ENCODE peak calls at places on chromosomes 3 and 15, in ten cellular contexts. One of them, this sample, is unnamed.

GRCh38 chr3:46895204-46895660 is 17.7 kb downstream of the PTH1R start:
- DNase-seq in RCC 7860: peak; percentile 16
- DNase-seq in heart left ventricle: peak; percentile 68
- DNase-seq in Calu3: peak; percentile 81
- DNase-seq in DMS79 treated with DMSO at 0.1 percent for 48 hours: no peak
- DNase-seq in H9: no peak
- DNase-seq in amniotic stem cell: no peak
- DNase-seq in foreskin fibroblast: no peak
- DNase-seq in HTR-8/SVneo: peak; percentile 67
- DNase-seq in activated naive CD4-positive, alpha-beta T cell treated with Interleukin-2 at 50 U/mL for 16 hours: peak; percentile 82
- DNase-seq in this sample: peak; percentile 62

GRCh38 chr15:66661432-66662096 is 40.5 kb upstream of the SMAD6 start:
- DNase-seq in Calu3: no peak
- DNase-seq in DMS79 treated with DMSO at 0.1 percent for 48 hours: no peak
- DNase-seq in amniotic stem cell: no peak
- DNase-seq in HTR-8/SVneo: no peak
- DNase-seq in heart left ventricle: peak; percentile 84
- DNase-seq in H9: no peak
- DNase-seq in foreskin fibroblast: no peak
- DNase-seq in activated naive CD4-positive, alpha-beta T cell treated with Interleukin-2 at 50 U/mL for 16 hours: no peak
- DNase-seq in RCC 7860: no peak
- DNase-seq in this sample: no peak

GRCh38 chr3:72597756-72598195 is 250.5 kb downstream of the SHQ1 start:
- DNase-seq in foreskin fibroblast: no peak
- DNase-seq in activated naive CD4-positive, alpha-beta T cell treated with Interleukin-2 at 50 U/mL for 16 hours: no peak
- DNase-seq in DMS79 treated with DMSO at 0.1 percent for 48 hours: no peak
- DNase-seq in Calu3: no peak
- DNase-seq in RCC 7860: no peak
- DNase-seq in HTR-8/SVneo: peak; percentile 22
- DNase-seq in amniotic stem cell: no peak
- DNase-seq in H9: no peak
- DNase-seq in heart left ventricle: no peak
- DNase-seq in this sample: no peak

GRCh38 chr3:140219923-140220452 is 285.0 kb downstream of the CLSTN2 start:
- DNase-seq in foreskin fibroblast: no peak
- DNase-seq in HTR-8/SVneo: no peak
- DNase-seq in H9: no peak
- DNase-seq in Calu3: no peak
- DNase-seq in activated naive CD4-positive, alpha-beta T cell treated with Interleukin-2 at 50 U/mL for 16 hours: no peak
- DNase-seq in DMS79 treated with DMSO at 0.1 percent for 48 hours: no peak
- DNase-seq in heart left ventricle: no peak
- DNase-seq in amniotic stem cell: no peak
- DNase-seq in RCC 7860: no peak
- DNase-seq in this sample: no peak

GRCh38 chr3:193826126-193826795 is 233.3 kb downstream of the OPA1 start:
- DNase-seq in heart left ventricle: no peak
- DNase-seq in amniotic stem cell: no peak
- DNase-seq in activated naive CD4-positive, alpha-beta T cell treated with Interleukin-2 at 50 U/mL for 16 hours: no peak
- DNase-seq in RCC 7860: peak; percentile 46
- DNase-seq in HTR-8/SVneo: peak; percentile 38
- DNase-seq in Calu3: peak; percentile 58
- DNase-seq in foreskin fibroblast: peak; percentile 12
- DNase-seq in DMS79 treated with DMSO at 0.1 percent for 48 hours: peak; percentile 74
- DNase-seq in H9: no peak
- DNase-seq in this sample: no peak

GRCh38 chr3:100044369-100044768 is 69.9 kb downstream of the FILIP1L start:
- DNase-seq in amniotic stem cell: no peak
- DNase-seq in Calu3: no peak
- DNase-seq in foreskin fibroblast: no peak
- DNase-seq in heart left ventricle: no peak
- DNase-seq in activated naive CD4-positive, alpha-beta T cell treated with Interleukin-2 at 50 U/mL for 16 hours: no peak
- DNase-seq in H9: no peak
- DNase-seq in DMS79 treated with DMSO at 0.1 percent for 48 hours: no peak
- DNase-seq in HTR-8/SVneo: no peak
- DNase-seq in RCC 7860: no peak
- DNase-seq in this sample: no peak

GRCh38 chr15:87354661-87355410 is 901.7 kb downstream of the NTRK3 start:
- DNase-seq in HTR-8/SVneo: peak; percentile 14
- DNase-seq in DMS79 treated with DMSO at 0.1 percent for 48 hours: peak; percentile 53
- DNase-seq in activated naive CD4-positive, alpha-beta T cell treated with Interleukin-2 at 50 U/mL for 16 hours: no peak
- DNase-seq in heart left ventricle: no peak
- DNase-seq in H9: no peak
- DNase-seq in Calu3: no peak
- DNase-seq in RCC 7860: peak; percentile 66
- DNase-seq in amniotic stem cell: no peak
- DNase-seq in foreskin fibroblast: peak; percentile 56
- DNase-seq in this sample: no peak

GRCh38 chr3:123841476-123842238 is 42.5 kb downstream of the MYLK start:
- DNase-seq in RCC 7860: peak; percentile 45
- DNase-seq in HTR-8/SVneo: peak; percentile 30
- DNase-seq in foreskin fibroblast: peak; percentile 58
- DNase-seq in Calu3: no peak
- DNase-seq in amniotic stem cell: no peak
- DNase-seq in DMS79 treated with DMSO at 0.1 percent for 48 hours: no peak
- DNase-seq in H9: no peak
- DNase-seq in heart left ventricle: no peak
- DNase-seq in activated naive CD4-positive, alpha-beta T cell treated with Interleukin-2 at 50 U/mL for 16 hours: no peak
- DNase-seq in this sample: no peak

GRCh38 chr3:57777774-57778173 is 21.7 kb downstream of the SLMAP start:
- DNase-seq in H9: no peak
- DNase-seq in heart left ventricle: no peak
- DNase-seq in foreskin fibroblast: no peak
- DNase-seq in Calu3: no peak
- DNase-seq in DMS79 treated with DMSO at 0.1 percent for 48 hours: no peak
- DNase-seq in RCC 7860: no peak
- DNase-seq in amniotic stem cell: no peak
- DNase-seq in HTR-8/SVneo: no peak
- DNase-seq in activated naive CD4-positive, alpha-beta T cell treated with Interleukin-2 at 50 U/mL for 16 hours: no peak
- DNase-seq in this sample: no peak

GRCh38 chr3:66110840-66111239 is 72.1 kb upstream of the MAGI1 start:
- DNase-seq in activated naive CD4-positive, alpha-beta T cell treated with Interleukin-2 at 50 U/mL for 16 hours: no peak
- DNase-seq in amniotic stem cell: no peak
- DNase-seq in RCC 7860: no peak
- DNase-seq in heart left ventricle: peak; percentile 25
- DNase-seq in Calu3: peak; percentile 60
- DNase-seq in DMS79 treated with DMSO at 0.1 percent for 48 hours: no peak
- DNase-seq in foreskin fibroblast: no peak
- DNase-seq in HTR-8/SVneo: no peak
- DNase-seq in H9: peak; percentile 50
- DNase-seq in this sample: no peak

GRCh38 chr3:188788621-188789081 is 383.1 kb upstream of the TPRG1 start:
- DNase-seq in RCC 7860: peak; percentile 63
- DNase-seq in HTR-8/SVneo: no peak
- DNase-seq in Calu3: no peak
- DNase-seq in foreskin fibroblast: peak; percentile 95
- DNase-seq in DMS79 treated with DMSO at 0.1 percent for 48 hours: no peak
- DNase-seq in heart left ventricle: no peak
- DNase-seq in amniotic stem cell: peak; percentile 73
- DNase-seq in H9: no peak
- DNase-seq in activated naive CD4-positive, alpha-beta T cell treated with Interleukin-2 at 50 U/mL for 16 hours: peak; percentile 76
- DNase-seq in this sample: peak; percentile 27

GRCh38 chr3:155352900-155353490 is 59.5 kb upstream of the STRIT1 start:
- DNase-seq in RCC 7860: peak; percentile 32
- DNase-seq in heart left ventricle: no peak
- DNase-seq in foreskin fibroblast: no peak
- DNase-seq in H9: no peak
- DNase-seq in activated naive CD4-positive, alpha-beta T cell treated with Interleukin-2 at 50 U/mL for 16 hours: no peak
- DNase-seq in DMS79 treated with DMSO at 0.1 percent for 48 hours: peak; percentile 68
- DNase-seq in amniotic stem cell: no peak
- DNase-seq in Calu3: no peak
- DNase-seq in HTR-8/SVneo: peak; percentile 44
- DNase-seq in this sample: no peak

GRCh38 chr3:54830658-54831057 is 97.2 kb downstream of the LRTM1 start:
- DNase-seq in amniotic stem cell: no peak
- DNase-seq in DMS79 treated with DMSO at 0.1 percent for 48 hours: no peak
- DNase-seq in HTR-8/SVneo: peak; percentile 17
- DNase-seq in foreskin fibroblast: no peak
- DNase-seq in activated naive CD4-positive, alpha-beta T cell treated with Interleukin-2 at 50 U/mL for 16 hours: no peak
- DNase-seq in Calu3: peak; percentile 4
- DNase-seq in RCC 7860: peak; percentile 20
- DNase-seq in H9: peak; percentile 68
- DNase-seq in heart left ventricle: no peak
- DNase-seq in this sample: no peak

GRCh38 chr3:176430244-176430893 is 766.9 kb downstream of the TBL1XR1 start:
- DNase-seq in DMS79 treated with DMSO at 0.1 percent for 48 hours: no peak
- DNase-seq in RCC 7860: no peak
- DNase-seq in H9: no peak
- DNase-seq in activated naive CD4-positive, alpha-beta T cell treated with Interleukin-2 at 50 U/mL for 16 hours: no peak
- DNase-seq in foreskin fibroblast: peak; percentile 20
- DNase-seq in heart left ventricle: no peak
- DNase-seq in HTR-8/SVneo: peak; percentile 21
- DNase-seq in amniotic stem cell: no peak
- DNase-seq in Calu3: peak; percentile 24
- DNase-seq in this sample: no peak

GRCh38 chr3:71416868-71417267 is 166.7 kb downstream of the FOXP1 start:
- DNase-seq in RCC 7860: no peak
- DNase-seq in HTR-8/SVneo: no peak
- DNase-seq in activated naive CD4-positive, alpha-beta T cell treated with Interleukin-2 at 50 U/mL for 16 hours: no peak
- DNase-seq in heart left ventricle: no peak
- DNase-seq in H9: peak; percentile 59
- DNase-seq in amniotic stem cell: no peak
- DNase-seq in foreskin fibroblast: no peak
- DNase-seq in Calu3: no peak
- DNase-seq in DMS79 treated with DMSO at 0.1 percent for 48 hours: no peak
- DNase-seq in this sample: no peak

GRCh38 chr3:67301556-67301955 is 303.4 kb downstream of the KBTBD8 start:
- DNase-seq in heart left ventricle: no peak
- DNase-seq in activated naive CD4-positive, alpha-beta T cell treated with Interleukin-2 at 50 U/mL for 16 hours: no peak
- DNase-seq in Calu3: no peak
- DNase-seq in DMS79 treated with DMSO at 0.1 percent for 48 hours: no peak
- DNase-seq in RCC 7860: peak; percentile 66
- DNase-seq in foreskin fibroblast: no peak
- DNase-seq in amniotic stem cell: no peak
- DNase-seq in HTR-8/SVneo: no peak
- DNase-seq in H9: no peak
- DNase-seq in this sample: no peak

GRCh38 chr3:52544937-52545336 is 8.5 kb downstream of the UQCC5 start:
- DNase-seq in amniotic stem cell: no peak
- DNase-seq in Calu3: no peak
- DNase-seq in activated naive CD4-positive, alpha-beta T cell treated with Interleukin-2 at 50 U/mL for 16 hours: no peak
- DNase-seq in H9: no peak
- DNase-seq in RCC 7860: no peak
- DNase-seq in foreskin fibroblast: no peak
- DNase-seq in heart left ventricle: no peak
- DNase-seq in HTR-8/SVneo: no peak
- DNase-seq in DMS79 treated with DMSO at 0.1 percent for 48 hours: no peak
- DNase-seq in this sample: no peak

GRCh38 chr15:48603123-48603500 is 42.4 kb downstream of the FBN1 start:
- DNase-seq in DMS79 treated with DMSO at 0.1 percent for 48 hours: no peak
- DNase-seq in Calu3: no peak
- DNase-seq in RCC 7860: no peak
- DNase-seq in amniotic stem cell: no peak
- DNase-seq in heart left ventricle: no peak
- DNase-seq in foreskin fibroblast: no peak
- DNase-seq in activated naive CD4-positive, alpha-beta T cell treated with Interleukin-2 at 50 U/mL for 16 hours: no peak
- DNase-seq in HTR-8/SVneo: no peak
- DNase-seq in H9: no peak
- DNase-seq in this sample: no peak

GRCh38 chr3:147371771-147372340 is 34.5 kb downstream of the ZIC4 start:
- DNase-seq in heart left ventricle: no peak
- DNase-seq in activated naive CD4-positive, alpha-beta T cell treated with Interleukin-2 at 50 U/mL for 16 hours: no peak
- DNase-seq in HTR-8/SVneo: no peak
- DNase-seq in RCC 7860: no peak
- DNase-seq in amniotic stem cell: no peak
- DNase-seq in foreskin fibroblast: no peak
- DNase-seq in H9: no peak
- DNase-seq in Calu3: no peak
- DNase-seq in DMS79 treated with DMSO at 0.1 percent for 48 hours: no peak
- DNase-seq in this sample: no peak

GRCh38 chr15:68227806-68228142 is 1.8 kb downstream of the CLN6 start:
- DNase-seq in DMS79 treated with DMSO at 0.1 percent for 48 hours: no peak
- DNase-seq in foreskin fibroblast: no peak
- DNase-seq in activated naive CD4-positive, alpha-beta T cell treated with Interleukin-2 at 50 U/mL for 16 hours: no peak
- DNase-seq in amniotic stem cell: no peak
- DNase-seq in H9: no peak
- DNase-seq in Calu3: no peak
- DNase-seq in RCC 7860: no peak
- DNase-seq in heart left ventricle: no peak
- DNase-seq in HTR-8/SVneo: no peak
- DNase-seq in this sample: no peak

GRCh38 chr15:33242165-33242564 is 47.7 kb upstream of the FMN1 start:
- DNase-seq in heart left ventricle: no peak
- DNase-seq in foreskin fibroblast: peak; percentile 12
- DNase-seq in activated naive CD4-positive, alpha-beta T cell treated with Interleukin-2 at 50 U/mL for 16 hours: no peak
- DNase-seq in amniotic stem cell: peak; percentile 12
- DNase-seq in Calu3: peak; percentile 3
- DNase-seq in RCC 7860: peak; percentile 98
- DNase-seq in H9: peak; percentile 42
- DNase-seq in DMS79 treated with DMSO at 0.1 percent for 48 hours: no peak
- DNase-seq in HTR-8/SVneo: no peak
- DNase-seq in this sample: no peak

GRCh38 chr3:187833799-187834578 is 88.7 kb upstream of the BCL6 start:
- DNase-seq in HTR-8/SVneo: no peak
- DNase-seq in amniotic stem cell: no peak
- DNase-seq in H9: no peak
- DNase-seq in RCC 7860: no peak
- DNase-seq in foreskin fibroblast: no peak
- DNase-seq in activated naive CD4-positive, alpha-beta T cell treated with Interleukin-2 at 50 U/mL for 16 hours: peak; percentile 45
- DNase-seq in Calu3: no peak
- DNase-seq in DMS79 treated with DMSO at 0.1 percent for 48 hours: no peak
- DNase-seq in heart left ventricle: no peak
- DNase-seq in this sample: no peak

GRCh38 chr3:11185564-11186317 is 31.4 kb downstream of the HRH1 start:
- DNase-seq in H9: no peak
- DNase-seq in foreskin fibroblast: peak; percentile 90
- DNase-seq in Calu3: peak; percentile 72
- DNase-seq in DMS79 treated with DMSO at 0.1 percent for 48 hours: no peak
- DNase-seq in activated naive CD4-positive, alpha-beta T cell treated with Interleukin-2 at 50 U/mL for 16 hours: no peak
- DNase-seq in heart left ventricle: peak; percentile 82
- DNase-seq in amniotic stem cell: peak; percentile 29
- DNase-seq in RCC 7860: peak; percentile 14
- DNase-seq in HTR-8/SVneo: peak; percentile 84
- DNase-seq in this sample: no peak

GRCh38 chr15:48005921-48006541 is 114.8 kb upstream of the SLC24A5 start:
- DNase-seq in activated naive CD4-positive, alpha-beta T cell treated with Interleukin-2 at 50 U/mL for 16 hours: no peak
- DNase-seq in amniotic stem cell: no peak
- DNase-seq in HTR-8/SVneo: peak; percentile 12
- DNase-seq in DMS79 treated with DMSO at 0.1 percent for 48 hours: peak; percentile 15
- DNase-seq in Calu3: no peak
- DNase-seq in heart left ventricle: no peak
- DNase-seq in RCC 7860: no peak
- DNase-seq in H9: no peak
- DNase-seq in foreskin fibroblast: peak; percentile 6
- DNase-seq in this sample: no peak

GRCh38 chr3:94972066-94972465 is 909.2 kb downstream of the NSUN3 start:
- DNase-seq in foreskin fibroblast: no peak
- DNase-seq in RCC 7860: no peak
- DNase-seq in HTR-8/SVneo: no peak
- DNase-seq in heart left ventricle: no peak
- DNase-seq in activated naive CD4-positive, alpha-beta T cell treated with Interleukin-2 at 50 U/mL for 16 hours: no peak
- DNase-seq in DMS79 treated with DMSO at 0.1 percent for 48 hours: no peak
- DNase-seq in Calu3: no peak
- DNase-seq in amniotic stem cell: no peak
- DNase-seq in H9: no peak
- DNase-seq in this sample: no peak

GRCh38 chr3:123066896-123067688 is at the start of gene PDIA5:
- DNase-seq in heart left ventricle: peak; percentile 92
- DNase-seq in HTR-8/SVneo: peak; percentile 95
- DNase-seq in H9: peak; percentile 95
- DNase-seq in DMS79 treated with DMSO at 0.1 percent for 48 hours: peak; percentile 88
- DNase-seq in activated naive CD4-positive, alpha-beta T cell treated with Interleukin-2 at 50 U/mL for 16 hours: peak; percentile 78
- DNase-seq in amniotic stem cell: peak; percentile 83
- DNase-seq in Calu3: peak; percentile 90
- DNase-seq in RCC 7860: peak; percentile 83
- DNase-seq in foreskin fibroblast: peak; percentile 90
- DNase-seq in this sample: no peak

GRCh38 chr15:84391191-84391590 is 155.6 kb downstream of the GOLGA6L4 start:
- DNase-seq in activated naive CD4-positive, alpha-beta T cell treated with Interleukin-2 at 50 U/mL for 16 hours: no peak
- DNase-seq in foreskin fibroblast: no peak
- DNase-seq in heart left ventricle: no peak
- DNase-seq in HTR-8/SVneo: no peak
- DNase-seq in amniotic stem cell: no peak
- DNase-seq in H9: peak; percentile 8
- DNase-seq in Calu3: no peak
- DNase-seq in DMS79 treated with DMSO at 0.1 percent for 48 hours: no peak
- DNase-seq in RCC 7860: no peak
- DNase-seq in this sample: no peak

This sample was measured in activated CD4-positive, CD25-positive, alpha-beta regulatory T cell treated with anti-CD3 and anti-CD28 coated beads, Interleukin-2, amount 50 U/mL, for 16 hours.